ENCODE peak calls at places on chromosomes 11 and 22, in four cellular contexts. Q is cardiac muscle cell, M is tibial nerve, B is heart right ventricle. K is an unnamed sample.

GRCh38 chr22:26086359-26086758 is 82.9 kb upstream of the SEZ6L start:
- DNase-seq in Q (no peak), B (no peak), M (no peak), K (no peak)

GRCh38 chr11:15286465-15286864 is 171.7 kb downstream of the INSC start:
- DNase-seq in Q (no peak), M (no peak), B (no peak), K (no peak)

GRCh38 chr11:130369713-130370112 is 55.0 kb upstream of the ZBTB44 start:
- DNase-seq in B (no peak), M (no peak), Q (no peak), K (no peak)

GRCh38 chr11:7077101-7077500 is 11.7 kb upstream of the RBMXL2 start:
- DNase-seq in Q (no peak), M (no peak), B (no peak), K (no peak)

GRCh38 chr11:68398870-68399865 is 61.4 kb upstream of the PPP6R3 start:
- DNase-seq in B (peak; percentile 85), Q (peak; percentile 74), M (peak; percentile 38), K (no peak)

GRCh38 chr11:31236052-31236652 is 133.4 kb downstream of the DCDC1 start:
- DNase-seq in M (no peak), B (no peak), Q (peak; percentile 28), K (no peak)

GRCh38 chr11:79439893-79440450 is 858 bp downstream of the TENM4 start:
- DNase-seq in M (peak; percentile 9), Q (no peak), B (peak; percentile 10), K (no peak)

GRCh38 chr11:40294343-40294723 is 1165.1 kb downstream of the LRRC4C start:
- DNase-seq in M (no peak), Q (no peak), B (no peak), K (no peak)

GRCh38 chr11:64518928-64519327 is 72.1 kb upstream of the SLC22A12 start:
- DNase-seq in Q (no peak), M (no peak), B (no peak), K (no peak)

GRCh38 chr11:5891216-5891800 is 1.7 kb upstream of the OR52E5 start:
- DNase-seq in B (no peak), Q (peak; percentile 15), M (no peak), K (peak; percentile 23)

GRCh38 chr22:42777126-42777525 is 56.5 kb upstream of the A4GALT start:
- DNase-seq in B (no peak), M (no peak), Q (no peak), K (no peak)

GRCh38 chr22:17063372-17064106 is 21.3 kb upstream of the IL17RA start:
- DNase-seq in M (peak; percentile 29), Q (peak; percentile 68), B (no peak), K (no peak)

GRCh38 chr11:19819148-19819547 is 106.5 kb downstream of the NAV2 start:
- DNase-seq in M (no peak), Q (no peak), B (no peak), K (no peak)

GRCh38 chr11:126978911-126979310 is 21.7 kb downstream of the KIRREL3 start:
- DNase-seq in M (no peak), Q (no peak), B (no peak), K (no peak)

DNA sequence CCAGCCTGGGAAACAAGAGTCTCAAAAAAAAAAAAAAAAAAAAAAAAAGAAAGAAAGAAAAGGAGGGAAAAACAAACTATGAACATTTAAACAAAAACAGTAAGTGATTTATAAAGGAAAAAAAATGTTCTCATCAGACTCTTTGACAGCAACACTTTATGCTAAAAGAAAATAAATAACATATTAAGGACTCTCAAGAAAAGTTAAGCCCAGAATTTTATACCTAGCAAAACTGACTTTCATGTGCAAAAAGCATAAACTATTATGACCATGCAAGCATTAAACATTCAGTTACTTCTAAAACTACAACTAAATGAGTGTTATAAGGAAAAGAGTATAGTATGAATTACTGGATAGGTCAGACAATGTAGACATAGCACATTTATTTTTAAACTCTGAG is 68.4 kb downstream of the FBLN1 start:
- DNase-seq in B (no peak), M (no peak), Q (no peak), K (no peak)
- H3K4me1 ChIP-seq in B (no peaks in the 10 kb centered on the region), M (no peaks in the 10 kb centered on the region), Q (no peaks in the 10 kb centered on the region), K (no peaks in the 10 kb centered on the region)

GRCh38 chr11:12142909-12143308 is 32.5 kb downstream of the MICAL2 start:
- DNase-seq in B (no peak), Q (no peak), M (no peak), K (no peak)
- H3K4me1 ChIP-seq in B (peaks cover 68% of the 10 kb centered on the region), Q (peaks cover 37% of the 10 kb centered on the region), M (no peaks in the 10 kb centered on the region), K (peaks cover 27% of the 10 kb centered on the region)

GRCh38 chr11:59271247-59271755 is 58.6 kb upstream of the MPEG1 start:
- DNase-seq in M (no peak), B (no peak), Q (no peak), K (no peak)
- H3K4me1 ChIP-seq in M (no peaks in the 10 kb centered on the region), B (no peaks in the 10 kb centered on the region), Q (peaks cover 7% of the 10 kb centered on the region), K (peaks cover 19% of the 10 kb centered on the region)

GRCh38 chr11:134362192-134362901 is 30.6 kb downstream of the GLB1L2 start:
- DNase-seq in B (no peak), Q (no peak), M (no peak), K (no peak)
- H3K4me1 ChIP-seq in B (no peaks in the 10 kb centered on the region), Q (no peaks in the 10 kb centered on the region), M (no peaks in the 10 kb centered on the region), K (peaks cover 8% of the 10 kb centered on the region)

DNA sequence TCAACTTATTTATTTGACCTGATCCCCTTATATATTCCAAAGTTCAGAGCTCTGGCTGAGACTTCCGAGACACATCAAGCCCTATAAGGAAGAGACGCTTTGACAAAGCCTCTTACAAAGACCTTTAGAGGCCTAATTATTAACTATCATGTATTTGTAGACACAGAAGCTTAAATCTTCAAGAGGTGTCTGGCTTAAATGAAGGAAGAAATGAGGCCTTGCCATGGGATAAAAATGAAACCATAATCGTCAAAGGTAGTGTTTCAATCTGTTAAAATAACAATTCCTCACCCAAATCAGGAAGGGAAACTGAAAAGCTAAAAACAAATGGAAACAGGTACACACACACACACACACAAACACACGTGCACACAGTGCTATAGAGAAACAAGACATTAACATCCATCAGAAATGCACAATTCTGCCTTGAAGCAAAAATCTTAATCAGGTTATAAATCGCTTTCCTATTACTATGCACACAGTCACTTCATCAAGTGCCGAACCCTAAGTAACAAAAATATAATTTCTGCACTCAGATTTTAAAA is 50.2 kb downstream of the PITPNB start:
- DNase-seq in B (no peak), M (no peak), Q (no peak), K (no peak)
- H3K4me1 ChIP-seq in B (peaks cover 64% of the 10 kb centered on the region), M (no peaks in the 10 kb centered on the region), Q (peaks cover 37% of the 10 kb centered on the region), K (peaks cover 10% of the 10 kb centered on the region)

GRCh38 chr22:38311331-38311635 is 6.0 kb downstream of the CSNK1E start:
- DNase-seq in B (peak; percentile 68), Q (peak; percentile 27), M (no peak), K (no peak)
- H3K4me1 ChIP-seq in B (peaks cover 99% of the 10 kb centered on the region), Q (peaks cover 21% of the 10 kb centered on the region), M (peaks cover 3% of the 10 kb centered on the region), K (peaks cover 42% of the 10 kb centered on the region)

GRCh38 chr11:46347637-46348311 is 511 bp downstream of the DGKZ start:
- DNase-seq in B (no peak), M (no peak), Q (no peak), K (no peak)

GRCh38 chr11:46346886-46347636 is at the start of gene DGKZ:
- DNase-seq in M (peak; percentile 71), B (peak; percentile 79), Q (peak; percentile 88), K (peak; percentile 95)

GRCh38 chr11:46348566-46348981 is 1.3 kb downstream of the DGKZ start:
- DNase-seq in Q (no peak), B (no peak), M (no peak), K (no peak)

GRCh38 chr11:46350695-46351094 is 3.4 kb downstream of the DGKZ start:
- DNase-seq in Q (no peak), M (no peak), B (no peak), K (no peak)

GRCh38 chr11:46348986-46349401 is 1.7 kb downstream of the DGKZ start:
- DNase-seq in M (no peak), Q (no peak), B (no peak), K (peak; percentile 34)
- H3K4me1 ChIP-seq in M (no peaks in the 10 kb centered on the region), Q (peaks cover 29% of the 10 kb centered on the region), B (peaks cover 79% of the 10 kb centered on the region), K (peaks cover 84% of the 10 kb centered on the region)